ENCODE peak calls at places on chromosomes 13 and 19, in ten cellular contexts. One of them, this sample, is unnamed. For H3K36me3, the result is how much of the 10 kb centered on the place peaks cover.

GRCh38 chr19:13195678-13196077 is 45.5 kb downstream of the IER2 start:
- DNase-seq in ovary: no peak
- DNase-seq in lower lobe of right lung: peak
- DNase-seq in right lobe of liver: peak
- DNase-seq in fibroblast of lung: no peak
- DNase-seq in astrocyte: no peak
- DNase-seq in CD4-positive, CD25-positive, alpha-beta regulatory T cell: peak
- DNase-seq in heart right ventricle: no peak
- DNase-seq in cardiac muscle cell: no peak
- DNase-seq in PC-3: no peak
- DNase-seq in this sample: no peak

GRCh38 chr19:46069841-46070341 is 29.1 kb upstream of the IGFL4 start:
- DNase-seq in PC-3: peak
- DNase-seq in lower lobe of right lung: no peak
- DNase-seq in fibroblast of lung: peak
- DNase-seq in astrocyte: peak
- DNase-seq in right lobe of liver: no peak
- DNase-seq in heart right ventricle: no peak
- DNase-seq in ovary: no peak
- DNase-seq in cardiac muscle cell: peak
- DNase-seq in CD4-positive, CD25-positive, alpha-beta regulatory T cell: no peak
- DNase-seq in this sample: no peak

GRCh38 chr13:109784590-109785140 is 1.7 kb downstream of the IRS2 start:
- DNase-seq in heart right ventricle: peak
- DNase-seq in ovary: peak
- DNase-seq in fibroblast of lung: peak
- DNase-seq in lower lobe of right lung: peak
- DNase-seq in PC-3: peak
- DNase-seq in cardiac muscle cell: peak
- DNase-seq in right lobe of liver: peak
- DNase-seq in CD4-positive, CD25-positive, alpha-beta regulatory T cell: peak
- DNase-seq in astrocyte: peak
- DNase-seq in this sample: no peak

GRCh38 chr13:109844396-109844795 is 58.0 kb upstream of the IRS2 start:
- DNase-seq in ovary: no peak
- DNase-seq in right lobe of liver: no peak
- DNase-seq in cardiac muscle cell: no peak
- DNase-seq in heart right ventricle: no peak
- DNase-seq in astrocyte: peak
- DNase-seq in fibroblast of lung: peak
- DNase-seq in PC-3: peak
- DNase-seq in CD4-positive, CD25-positive, alpha-beta regulatory T cell: no peak
- DNase-seq in lower lobe of right lung: no peak
- DNase-seq in this sample: no peak

GRCh38 chr19:11345122-11345752 is 831 bp downstream of the TMEM205 start:
- DNase-seq in PC-3: peak
- DNase-seq in lower lobe of right lung: no peak
- DNase-seq in fibroblast of lung: no peak
- DNase-seq in CD4-positive, CD25-positive, alpha-beta regulatory T cell: no peak
- DNase-seq in heart right ventricle: no peak
- DNase-seq in astrocyte: no peak
- DNase-seq in ovary: no peak
- DNase-seq in right lobe of liver: no peak
- DNase-seq in cardiac muscle cell: no peak
- DNase-seq in this sample: no peak

GRCh38 chr13:100944791-100945345 is 270.3 kb upstream of the TMTC4 start:
- DNase-seq in right lobe of liver: no peak
- DNase-seq in fibroblast of lung: no peak
- DNase-seq in ovary: no peak
- DNase-seq in heart right ventricle: no peak
- DNase-seq in cardiac muscle cell: no peak
- DNase-seq in PC-3: no peak
- DNase-seq in astrocyte: no peak
- DNase-seq in CD4-positive, CD25-positive, alpha-beta regulatory T cell: no peak
- DNase-seq in lower lobe of right lung: no peak
- DNase-seq in this sample: no peak

GRCh38 chr13:44331446-44331845 is 42.2 kb upstream of the SERP2 start:
- DNase-seq in cardiac muscle cell: peak
- DNase-seq in heart right ventricle: no peak
- DNase-seq in astrocyte: peak
- DNase-seq in ovary: no peak
- DNase-seq in PC-3: no peak
- DNase-seq in lower lobe of right lung: no peak
- DNase-seq in CD4-positive, CD25-positive, alpha-beta regulatory T cell: no peak
- DNase-seq in fibroblast of lung: no peak
- DNase-seq in right lobe of liver: no peak
- DNase-seq in this sample: no peak

GRCh38 chr19:39819786-39820185 is 14.2 kb downstream of the DYRK1B start:
- DNase-seq in ovary: no peak
- DNase-seq in CD4-positive, CD25-positive, alpha-beta regulatory T cell: no peak
- DNase-seq in fibroblast of lung: no peak
- DNase-seq in cardiac muscle cell: no peak
- DNase-seq in lower lobe of right lung: no peak
- DNase-seq in astrocyte: no peak
- DNase-seq in heart right ventricle: no peak
- DNase-seq in right lobe of liver: no peak
- DNase-seq in PC-3: no peak
- DNase-seq in this sample: no peak

GRCh38 chr13:54029226-54029625 is 1000.6 kb downstream of the OLFM4 start:
- DNase-seq in right lobe of liver: no peak
- DNase-seq in CD4-positive, CD25-positive, alpha-beta regulatory T cell: no peak
- DNase-seq in fibroblast of lung: no peak
- DNase-seq in lower lobe of right lung: no peak
- DNase-seq in PC-3: peak
- DNase-seq in cardiac muscle cell: no peak
- DNase-seq in heart right ventricle: no peak
- DNase-seq in ovary: no peak
- DNase-seq in astrocyte: peak
- DNase-seq in this sample: no peak

GRCh38 chr13:77583551-77583950 is 48.0 kb downstream of the SCEL start:
- DNase-seq in cardiac muscle cell: no peak
- DNase-seq in ovary: no peak
- DNase-seq in right lobe of liver: no peak
- DNase-seq in heart right ventricle: no peak
- DNase-seq in astrocyte: no peak
- DNase-seq in lower lobe of right lung: no peak
- DNase-seq in fibroblast of lung: no peak
- DNase-seq in CD4-positive, CD25-positive, alpha-beta regulatory T cell: no peak
- DNase-seq in PC-3: no peak
- DNase-seq in this sample: no peak

GRCh38 chr13:95880346-95880745 is 172.9 kb downstream of the UGGT2 start:
- DNase-seq in heart right ventricle: no peak
- DNase-seq in CD4-positive, CD25-positive, alpha-beta regulatory T cell: no peak
- DNase-seq in astrocyte: peak
- DNase-seq in right lobe of liver: no peak
- DNase-seq in fibroblast of lung: no peak
- DNase-seq in lower lobe of right lung: no peak
- DNase-seq in PC-3: no peak
- DNase-seq in ovary: no peak
- DNase-seq in cardiac muscle cell: peak
- DNase-seq in this sample: no peak

GRCh38 chr13:35987572-35988513 is 143.3 kb downstream of the DCLK1 start:
- DNase-seq in heart right ventricle: no peak
- DNase-seq in right lobe of liver: no peak
- DNase-seq in CD4-positive, CD25-positive, alpha-beta regulatory T cell: no peak
- DNase-seq in astrocyte: no peak
- DNase-seq in cardiac muscle cell: no peak
- DNase-seq in lower lobe of right lung: peak
- DNase-seq in fibroblast of lung: no peak
- DNase-seq in ovary: no peak
- DNase-seq in PC-3: no peak
- DNase-seq in this sample: no peak

GRCh38 chr13:103436057-103436654 is 369.9 kb upstream of the SLC10A2 start:
- DNase-seq in lower lobe of right lung: no peak
- DNase-seq in ovary: no peak
- DNase-seq in cardiac muscle cell: no peak
- DNase-seq in CD4-positive, CD25-positive, alpha-beta regulatory T cell: no peak
- DNase-seq in fibroblast of lung: no peak
- DNase-seq in astrocyte: no peak
- DNase-seq in right lobe of liver: no peak
- DNase-seq in heart right ventricle: no peak
- DNase-seq in PC-3: no peak
- DNase-seq in this sample: no peak

GRCh38 chr13:26847281-26847680 is 86.7 kb upstream of the GPR12 start:
- DNase-seq in cardiac muscle cell: no peak
- DNase-seq in right lobe of liver: no peak
- DNase-seq in PC-3: no peak
- DNase-seq in CD4-positive, CD25-positive, alpha-beta regulatory T cell: no peak
- DNase-seq in ovary: no peak
- DNase-seq in fibroblast of lung: no peak
- DNase-seq in heart right ventricle: no peak
- DNase-seq in astrocyte: no peak
- DNase-seq in lower lobe of right lung: no peak
- DNase-seq in this sample: no peak

GRCh38 chr19:56477429-56478338 is 539 bp upstream of the ZNF667 start:
- DNase-seq in lower lobe of right lung: peak
- DNase-seq in PC-3: peak
- DNase-seq in CD4-positive, CD25-positive, alpha-beta regulatory T cell: peak
- DNase-seq in astrocyte: peak
- DNase-seq in fibroblast of lung: peak
- DNase-seq in ovary: peak
- DNase-seq in cardiac muscle cell: peak
- DNase-seq in heart right ventricle: peak
- DNase-seq in right lobe of liver: peak
- DNase-seq in this sample: peak

GRCh38 chr13:82847595-82847994 is 1034.7 kb downstream of the SLITRK1 start:
- DNase-seq in fibroblast of lung: no peak
- DNase-seq in right lobe of liver: no peak
- DNase-seq in astrocyte: no peak
- DNase-seq in PC-3: peak
- DNase-seq in CD4-positive, CD25-positive, alpha-beta regulatory T cell: no peak
- DNase-seq in ovary: no peak
- DNase-seq in lower lobe of right lung: no peak
- DNase-seq in heart right ventricle: no peak
- DNase-seq in cardiac muscle cell: no peak
- DNase-seq in this sample: no peak

GRCh38 chr19:49744946-49745381 is 18.1 kb downstream of the TSKS start:
- DNase-seq in ovary: no peak
- DNase-seq in PC-3: no peak
- DNase-seq in cardiac muscle cell: no peak
- DNase-seq in CD4-positive, CD25-positive, alpha-beta regulatory T cell: no peak
- DNase-seq in astrocyte: no peak
- DNase-seq in lower lobe of right lung: no peak
- DNase-seq in right lobe of liver: no peak
- DNase-seq in fibroblast of lung: no peak
- DNase-seq in heart right ventricle: no peak
- DNase-seq in this sample: no peak

GRCh38 chr13:113666324-113666660 is 727 bp upstream of the GRK1 start:
- DNase-seq in cardiac muscle cell: no peak
- DNase-seq in PC-3: no peak
- DNase-seq in astrocyte: no peak
- DNase-seq in fibroblast of lung: no peak
- DNase-seq in lower lobe of right lung: peak
- DNase-seq in CD4-positive, CD25-positive, alpha-beta regulatory T cell: no peak
- DNase-seq in heart right ventricle: no peak
- DNase-seq in right lobe of liver: peak
- DNase-seq in ovary: peak
- DNase-seq in this sample: no peak

GRCh38 chr19:418761-419632 is 10.1 kb upstream of the C2CD4C start:
- DNase-seq in PC-3: no peak
- DNase-seq in right lobe of liver: peak
- DNase-seq in astrocyte: no peak
- DNase-seq in lower lobe of right lung: peak
- DNase-seq in cardiac muscle cell: no peak
- DNase-seq in ovary: no peak
- DNase-seq in heart right ventricle: no peak
- DNase-seq in fibroblast of lung: no peak
- DNase-seq in CD4-positive, CD25-positive, alpha-beta regulatory T cell: no peak
- DNase-seq in this sample: no peak

DNA sequence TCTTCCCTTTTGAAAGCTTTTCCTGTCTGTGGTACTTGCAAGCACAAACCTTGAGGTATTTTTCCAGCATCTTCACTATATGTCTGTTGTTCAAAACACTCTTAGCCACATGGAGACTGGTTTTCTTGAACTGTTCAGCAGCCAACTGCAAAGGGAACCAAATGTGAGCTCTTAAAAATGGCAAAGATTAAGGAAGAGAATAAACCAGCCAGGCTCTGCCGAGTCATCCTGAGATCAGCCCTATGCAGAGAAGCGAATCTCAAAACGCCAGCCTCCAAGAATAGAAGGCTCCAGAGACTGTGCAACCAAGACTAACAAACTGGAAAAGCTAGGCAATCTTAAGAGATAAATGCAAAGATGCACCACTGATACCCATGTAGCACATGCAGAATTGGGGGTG is 20.7 kb downstream of the AKAP8 start:
- DNase-seq in PC-3: no peak
- DNase-seq in astrocyte: no peak
- DNase-seq in right lobe of liver: no peak
- DNase-seq in lower lobe of right lung: no peak
- DNase-seq in CD4-positive, CD25-positive, alpha-beta regulatory T cell: no peak
- DNase-seq in cardiac muscle cell: no peak
- DNase-seq in fibroblast of lung: no peak
- DNase-seq in ovary: no peak
- DNase-seq in heart right ventricle: no peak
- DNase-seq in this sample: no peak
- H3K27ac ChIP-seq in PC-3: no peak
- H3K27ac ChIP-seq in astrocyte: no peak
- H3K27ac ChIP-seq in right lobe of liver: no peak
- H3K27ac ChIP-seq in lower lobe of right lung: no peak
- H3K27ac ChIP-seq in CD4-positive, CD25-positive, alpha-beta regulatory T cell: no peak
- H3K27ac ChIP-seq in cardiac muscle cell: no peak
- H3K27ac ChIP-seq in fibroblast of lung: no peak
- H3K27ac ChIP-seq in ovary: no peak
- H3K27ac ChIP-seq in heart right ventricle: no peak
- H3K27ac ChIP-seq in this sample: no peak

GRCh38 chr19:6803036-6803404 is 30.5 kb downstream of the VAV1 start:
- DNase-seq in cardiac muscle cell: no peak
- DNase-seq in lower lobe of right lung: no peak
- DNase-seq in ovary: no peak
- DNase-seq in CD4-positive, CD25-positive, alpha-beta regulatory T cell: no peak
- DNase-seq in fibroblast of lung: no peak
- DNase-seq in PC-3: no peak
- DNase-seq in astrocyte: no peak
- DNase-seq in right lobe of liver: no peak
- DNase-seq in heart right ventricle: no peak
- DNase-seq in this sample: no peak
- H3K36me3 ChIP-seq in cardiac muscle cell: under half
- H3K36me3 ChIP-seq in lower lobe of right lung: under half
- H3K36me3 ChIP-seq in ovary: under half
- H3K36me3 ChIP-seq in CD4-positive, CD25-positive, alpha-beta regulatory T cell: under half
- H3K36me3 ChIP-seq in fibroblast of lung: under half
- H3K36me3 ChIP-seq in PC-3: under half
- H3K36me3 ChIP-seq in astrocyte: under half
- H3K36me3 ChIP-seq in right lobe of liver: under half
- H3K36me3 ChIP-seq in heart right ventricle: under half
- H3K36me3 ChIP-seq in this sample: under half

GRCh38 chr19:22602631-22603272 is 31.4 kb upstream of the ZNF492 start:
- DNase-seq in lower lobe of right lung: no peak
- DNase-seq in PC-3: no peak
- DNase-seq in heart right ventricle: no peak
- DNase-seq in fibroblast of lung: no peak
- DNase-seq in astrocyte: no peak
- DNase-seq in right lobe of liver: no peak
- DNase-seq in cardiac muscle cell: no peak
- DNase-seq in ovary: no peak
- DNase-seq in CD4-positive, CD25-positive, alpha-beta regulatory T cell: no peak
- DNase-seq in this sample: no peak
- H3K4me3 ChIP-seq in lower lobe of right lung: no peak
- H3K4me3 ChIP-seq in PC-3: no peak
- H3K4me3 ChIP-seq in heart right ventricle: no peak
- H3K4me3 ChIP-seq in fibroblast of lung: no peak
- H3K4me3 ChIP-seq in astrocyte: no peak
- H3K4me3 ChIP-seq in right lobe of liver: no peak
- H3K4me3 ChIP-seq in cardiac muscle cell: no peak
- H3K4me3 ChIP-seq in ovary: no peak
- H3K4me3 ChIP-seq in CD4-positive, CD25-positive, alpha-beta regulatory T cell: no peak
- H3K4me3 ChIP-seq in this sample: no peak

GRCh38 chr19:8413593-8413923 is 453 bp downstream of the MARCHF2 start:
- DNase-seq in right lobe of liver: no peak
- DNase-seq in ovary: no peak
- DNase-seq in lower lobe of right lung: no peak
- DNase-seq in cardiac muscle cell: no peak
- DNase-seq in CD4-positive, CD25-positive, alpha-beta regulatory T cell: peak
- DNase-seq in fibroblast of lung: no peak
- DNase-seq in heart right ventricle: no peak
- DNase-seq in PC-3: no peak
- DNase-seq in astrocyte: no peak
- DNase-seq in this sample: no peak
- H3K27ac ChIP-seq in right lobe of liver: peak
- H3K27ac ChIP-seq in ovary: no peak
- H3K27ac ChIP-seq in lower lobe of right lung: peak
- H3K27ac ChIP-seq in cardiac muscle cell: no peak
- H3K27ac ChIP-seq in CD4-positive, CD25-positive, alpha-beta regulatory T cell: no peak
- H3K27ac ChIP-seq in fibroblast of lung: peak
- H3K27ac ChIP-seq in heart right ventricle: peak
- H3K27ac ChIP-seq in PC-3: no peak
- H3K27ac ChIP-seq in astrocyte: no peak
- H3K27ac ChIP-seq in this sample: no peak